ENCODE peak calls at places on chromosomes 5 and 9, in eight cellular contexts. D, H, Q, V, T, N, P and C are unnamed samples.

GRCh38 chr5:120405291-120405864 is 58.7 kb upstream of the PRR16 start:
- DNase-seq in D (peak), H (peak), Q (no peak), V (no peak), T (no peak), N (peak), P (no peak), C (no peak)

GRCh38 chr5:34450338-34450737 is 205.8 kb upstream of the RAI14 start:
- DNase-seq in D (no peak), H (no peak), Q (no peak), V (no peak), T (no peak), N (no peak), P (no peak), C (no peak)

GRCh38 chr5:157253547-157253946 is 12.4 kb upstream of the CYFIP2 start:
- DNase-seq in D (peak), H (peak), Q (peak), V (no peak), T (no peak), N (peak), P (no peak), C (no peak)

GRCh38 chr5:150655221-150655620 is 5.8 kb upstream of the MYOZ3 start:
- DNase-seq in D (no peak), H (no peak), Q (no peak), V (peak), T (no peak), N (no peak), P (no peak), C (no peak)

GRCh38 chr9:121133104-121133816 is 58.5 kb downstream of the CNTRL start:
- DNase-seq in D (no peak), H (no peak), Q (no peak), V (peak), T (no peak), N (no peak), P (peak), C (peak)

GRCh38 chr5:113343343-113343742 is 91.4 kb downstream of the TSSK1B start:
- DNase-seq in D (peak), H (no peak), Q (no peak), V (no peak), T (no peak), N (no peak), P (no peak), C (no peak)

GRCh38 chr9:35114921-35115341 is 731 bp downstream of the ATOSB start:
- DNase-seq in D (peak), H (peak), Q (peak), V (peak), T (peak), N (no peak), P (peak), C (no peak)

GRCh38 chr9:124660341-124660801 is 110.7 kb downstream of the NR6A1 start:
- DNase-seq in D (peak), H (peak), Q (peak), V (no peak), T (no peak), N (peak), P (no peak), C (no peak)

GRCh38 chr9:34628656-34629491 is at the start of gene ARID3C:
- DNase-seq in D (no peak), H (no peak), Q (peak), V (peak), T (no peak), N (peak), P (no peak), C (no peak)

GRCh38 chr5:923473-923873 is 30.8 kb downstream of the TRIP13 start:
- DNase-seq in D (peak), H (peak), Q (peak), V (peak), T (peak), N (peak), P (peak), C (peak)

GRCh38 chr5:148853868-148854267 is 27.5 kb downstream of the ADRB2 start:
- DNase-seq in D (no peak), H (no peak), Q (no peak), V (no peak), T (no peak), N (no peak), P (no peak), C (no peak)

GRCh38 chr5:4758550-4758949 is 381.6 kb upstream of the ADAMTS16 start:
- DNase-seq in D (no peak), H (no peak), Q (no peak), V (no peak), T (no peak), N (no peak), P (no peak), C (no peak)

GRCh38 chr9:110141118-110141797 is 66.7 kb downstream of the C9orf152 start:
- DNase-seq in D (peak), H (peak), Q (no peak), V (peak), T (peak), N (peak), P (no peak), C (no peak)

GRCh38 chr5:116467444-116467843 is 107.2 kb downstream of the SEMA6A start:
- DNase-seq in D (no peak), H (no peak), Q (no peak), V (no peak), T (no peak), N (no peak), P (no peak), C (no peak)

GRCh38 chr9:99400184-99400731 is 178.2 kb downstream of the SEC61B start:
- DNase-seq in D (peak), H (no peak), Q (no peak), V (peak), T (no peak), N (no peak), P (peak), C (no peak)

GRCh38 chr9:101387871-101388506 is 3.2 kb upstream of the BAAT start:
- DNase-seq in D (peak), H (peak), Q (no peak), V (no peak), T (no peak), N (peak), P (no peak), C (no peak)

GRCh38 chr9:85600675-85601263 is 141.0 kb downstream of the AGTPBP1 start:
- DNase-seq in D (no peak), H (no peak), Q (no peak), V (no peak), T (no peak), N (no peak), P (no peak), C (peak)

GRCh38 chr5:8081179-8081578 is 212.2 kb downstream of the MTRR start:
- DNase-seq in D (no peak), H (no peak), Q (no peak), V (no peak), T (no peak), N (no peak), P (no peak), C (no peak)

GRCh38 chr9:23162789-23163188 is 663.3 kb downstream of the ELAVL2 start:
- DNase-seq in D (no peak), H (no peak), Q (no peak), V (no peak), T (no peak), N (no peak), P (no peak), C (no peak)

GRCh38 chr9:93387791-93388190 is 63.7 kb upstream of the FAM120A start:
- DNase-seq in D (no peak), H (no peak), Q (no peak), V (no peak), T (no peak), N (no peak), P (no peak), C (no peak)

GRCh38 chr9:130337784-130338380 is 72.3 kb downstream of the HMCN2 start:
- DNase-seq in D (no peak), H (no peak), Q (no peak), V (no peak), T (no peak), N (no peak), P (no peak), C (no peak)

GRCh38 chr5:163964650-163965049 is 459.2 kb downstream of the MAT2B start:
- DNase-seq in D (no peak), H (no peak), Q (no peak), V (no peak), T (no peak), N (no peak), P (no peak), C (no peak)